ENCODE peak calls at places on chromosomes 2 and 18, in six cellular contexts. G is fibroblast of pulmonary artery, V is EH, C is amygdala, B is stomach, O is nucleus accumbens. Y is an unnamed sample.

GRCh38 chr18:304887-305529 is 37.2 kb upstream of the THOC1 start:
- DNase-seq in O (no peak), V (no peak), G (no peak), B (no peak), C (no peak), Y (peak)

GRCh38 chr2:68193144-68193543 is 35.5 kb downstream of the PNO1 start:
- DNase-seq in B (no peak), V (peak), O (no peak), C (no peak), G (peak), Y (peak)

GRCh38 chr2:46058140-46058539 is 239.1 kb upstream of the EPAS1 start:
- DNase-seq in G (peak), C (no peak), O (peak), V (no peak), B (peak), Y (no peak)

GRCh38 chr18:74550886-74551285 is 16.6 kb downstream of the CNDP1 start:
- DNase-seq in C (no peak), G (no peak), O (no peak), B (no peak), V (no peak), Y (no peak)

GRCh38 chr2:134679740-134680139 is 39.1 kb downstream of the TMEM163 start:
- DNase-seq in V (no peak), B (no peak), C (no peak), G (no peak), O (no peak), Y (no peak)

GRCh38 chr2:233210843-233211600 is 40.5 kb upstream of the ATG16L1 start:
- DNase-seq in G (peak), B (peak), O (no peak), C (no peak), V (peak), Y (peak)

GRCh38 chr18:79706006-79706405 is 26.4 kb downstream of the CTDP1 start:
- DNase-seq in G (no peak), B (no peak), V (no peak), O (no peak), C (no peak), Y (no peak)

GRCh38 chr2:138777996-138778395 is 2.2 kb downstream of the NXPH2 start:
- DNase-seq in O (no peak), C (no peak), G (peak), B (no peak), V (peak), Y (peak)

GRCh38 chr2:88753833-88754584 is 62.5 kb downstream of the RPIA start:
- DNase-seq in B (no peak), V (no peak), C (no peak), G (peak), O (no peak), Y (no peak)

GRCh38 chr2:101900375-101900774 is 91.4 kb upstream of the IL1R2 start:
- DNase-seq in B (no peak), V (no peak), G (no peak), C (no peak), O (no peak), Y (no peak)

GRCh38 chr2:121015971-121016485 is 269.0 kb downstream of the TFCP2L1 start:
- DNase-seq in V (no peak), G (no peak), B (peak), O (no peak), C (no peak), Y (no peak)

GRCh38 chr2:240237609-240238151 is 97.2 kb upstream of the OTOS start:
- DNase-seq in O (no peak), C (no peak), B (peak), G (peak), V (peak), Y (peak)

GRCh38 chr18:46042571-46043123 is 29.4 kb downstream of the PSTPIP2 start:
- DNase-seq in C (no peak), O (no peak), G (peak), V (peak), B (no peak), Y (no peak)